ENCODE peak calls at places on chromosomes 16 and 17, in seven cellular contexts. E is K562, L is HepG2, U is HCT116, T is H1, S is endothelial cell of umbilical vein, M is GM12878. D is an unnamed sample.

GRCh38 chr16:1533443-1533951 is at the start of gene TMEM204:
- DNase-seq in E (no peak), L (no peak), U (no peak), T (no peak), S (peak; percentile 83), M (no peak), D (no peak)

GRCh38 chr16:57948027-57948426 is 22.9 kb downstream of the CNGB1 start:
- DNase-seq in E (no peak), L (no peak), U (no peak), T (no peak), S (no peak), M (no peak), D (no peak)

GRCh38 chr17:50290074-50290702 is 15.9 kb downstream of the TMEM92 start:
- DNase-seq in E (no peak), L (no peak), U (peak; percentile 29), T (no peak), S (peak; percentile 90), M (no peak), D (no peak)

GRCh38 chr17:75301502-75302206 is 12.4 kb upstream of the SLC25A19 start:
- DNase-seq in E (peak; percentile 11), L (no peak), U (no peak), T (no peak), S (no peak), M (no peak), D (no peak)

GRCh38 chr16:630815-631405 is at the start of gene WFIKKN1:
- DNase-seq in E (peak; percentile 63), L (peak; percentile 59), U (no peak), T (peak; percentile 85), S (no peak), M (no peak), D (no peak)

GRCh38 chr16:69861276-69862030 is 89.7 kb upstream of the CLEC18A start:
- DNase-seq in E (no peak), L (no peak), U (no peak), T (no peak), S (peak; percentile 92), M (no peak), D (no peak)

GRCh38 chr17:11948791-11949190 is 48.5 kb downstream of the ZNF18 start:
- DNase-seq in E (no peak), L (no peak), U (peak; percentile 51), T (no peak), S (no peak), M (no peak), D (no peak)

GRCh38 chr17:29661220-29661619 is 38.5 kb upstream of the CORO6 start:
- DNase-seq in E (no peak), L (peak; percentile 75), U (no peak), T (no peak), S (no peak), M (no peak), D (no peak)

GRCh38 chr16:2450535-2450934 is 9.4 kb upstream of the TEDC2 start:
- DNase-seq in E (no peak), L (no peak), U (no peak), T (no peak), S (no peak), M (no peak), D (no peak)

GRCh38 chr17:42676424-42677011 is at the start of gene PLEKHH3:
- DNase-seq in E (no peak), L (no peak), U (no peak), T (peak; percentile 85), S (no peak), M (no peak), D (no peak)

GRCh38 chr17:39069114-39069756 is 82.2 kb downstream of the PLXDC1 start:
- DNase-seq in E (no peak), L (peak; percentile 46), U (no peak), T (no peak), S (peak; percentile 19), M (no peak), D (no peak)

GRCh38 chr17:38886643-38887010 is 16.8 kb downstream of the LASP1 start:
- DNase-seq in E (no peak), L (no peak), U (no peak), T (no peak), S (no peak), M (no peak), D (no peak)

GRCh38 chr17:47423406-47424295 is 99.9 kb downstream of the EFCAB13 start:
- DNase-seq in E (no peak), L (no peak), U (no peak), T (peak; percentile 72), S (peak; percentile 15), M (no peak), D (no peak)

GRCh38 chr16:67429053-67429798 is 1.7 kb upstream of the HSD11B2 start:
- DNase-seq in E (no peak), L (peak; percentile 79), U (no peak), T (no peak), S (no peak), M (no peak), D (no peak)

GRCh38 chr17:82748756-82749155 is 3.1 kb upstream of the TBCD start:
- DNase-seq in E (no peak), L (no peak), U (no peak), T (no peak), S (no peak), M (no peak), D (no peak)

GRCh38 chr16:19524866-19525723 is 1.4 kb downstream of the CCP110 start:
- DNase-seq in E (no peak), L (no peak), U (no peak), T (no peak), S (peak; percentile 50), M (peak; percentile 45), D (no peak)

GRCh38 chr16:50136399-50136798 is 16.7 kb upstream of the TENT4B start:
- DNase-seq in E (no peak), L (no peak), U (no peak), T (no peak), S (no peak), M (no peak), D (no peak)

GRCh38 chr17:83161298-83162034 is 82.1 kb downstream of the METRNL start:
- DNase-seq in E (no peak), L (peak; percentile 79), U (no peak), T (no peak), S (no peak), M (no peak), D (no peak)

GRCh38 chr17:74532115-74532514 is 840 bp upstream of the CD300LB start:
- DNase-seq in E (no peak), L (no peak), U (no peak), T (no peak), S (no peak), M (no peak), D (no peak)

GRCh38 chr16:12504312-12504711 is 299.4 kb downstream of the CPPED1 start:
- DNase-seq in E (no peak), L (no peak), U (no peak), T (no peak), S (no peak), M (no peak), D (no peak)

GRCh38 chr16:84024854-84025253 is 17.7 kb downstream of the SLC38A8 start:
- DNase-seq in E (no peak), L (no peak), U (no peak), T (no peak), S (peak; percentile 20), M (no peak), D (no peak)

GRCh38 chr16:16974192-16974591 is 496.6 kb downstream of the XYLT1 start:
- DNase-seq in E (no peak), L (no peak), U (no peak), T (no peak), S (no peak), M (no peak), D (no peak)

GRCh38 chr16:49674990-49675389 is 180.9 kb downstream of the ZNF423 start:
- DNase-seq in E (no peak), L (no peak), U (no peak), T (no peak), S (no peak), M (no peak), D (no peak)

GRCh38 chr16:15874745-15875314 is 13.6 kb downstream of the CEP20 start:
- DNase-seq in E (no peak), L (peak; percentile 70), U (peak; percentile 61), T (peak; percentile 59), S (peak; percentile 84), M (no peak), D (no peak)

GRCh38 chr17:66006654-66007053 is 185.3 kb downstream of the CEP112 start:
- DNase-seq in E (no peak), L (no peak), U (no peak), T (no peak), S (no peak), M (no peak), D (no peak)

GRCh38 chr17:76383645-76384221 is 676 bp upstream of the SPHK1 start:
- DNase-seq in E (peak; percentile 60), L (peak; percentile 63), U (no peak), T (peak; percentile 78), S (peak; percentile 68), M (no peak), D (no peak)

GRCh38 chr17:76735006-76735405 is 2.1 kb downstream of the SRSF2 start:
- DNase-seq in E (no peak), L (peak; percentile 54), U (no peak), T (no peak), S (peak; percentile 43), M (no peak), D (no peak)

GRCh38 chr16:6377956-6378355 is 954.7 kb upstream of the RBFOX1 start:
- DNase-seq in E (no peak), L (no peak), U (no peak), T (no peak), S (no peak), M (no peak), D (no peak)

DNA sequence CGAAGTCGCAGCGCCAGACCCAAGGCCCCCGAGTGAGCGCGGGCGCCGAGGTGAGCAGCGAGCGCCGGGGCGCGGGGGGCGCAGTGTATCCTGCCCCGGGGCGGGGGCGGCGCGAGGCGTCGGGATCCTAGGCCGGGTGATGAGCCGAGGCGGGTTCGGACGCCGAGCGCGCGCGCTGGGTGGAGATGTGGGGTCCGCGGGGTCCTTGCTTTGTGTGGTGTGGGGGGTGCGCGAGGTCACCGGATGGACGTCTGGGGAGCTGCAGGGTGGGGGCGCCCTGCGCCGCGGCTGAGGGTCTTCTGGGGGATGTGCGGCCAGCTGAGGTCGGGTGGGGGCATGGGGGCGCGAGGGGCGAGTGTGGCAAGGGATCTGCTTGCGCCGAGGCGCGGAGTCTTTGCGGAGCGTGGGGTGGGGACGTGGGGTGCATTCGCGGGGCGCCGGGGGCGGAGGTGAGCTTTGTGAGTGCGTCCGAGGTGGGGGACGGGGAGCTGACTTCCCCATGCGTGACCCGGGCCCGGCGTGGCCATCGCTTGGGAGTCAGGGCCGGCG is 560 bp downstream of the RAI1 start:
- DNase-seq in E (peak; percentile 71), L (no peak), U (no peak), T (no peak), S (no peak), M (no peak), D (no peak)
- TF ChIP-seq EZH2 in E (no peak), L (no peak), U (no peak), T (no peak), S (no peak), M (no peak), D (no peak)

GRCh38 chr16:73037331-73037745 is 10.6 kb downstream of the ZFHX3 start:
- DNase-seq in E (no peak), L (no peak), U (no peak), T (no peak), S (no peak), M (no peak), D (no peak)
- TF ChIP-seq POLR2AphosphoS5 in E (no peak), L (no peak), U (no peak), T (no peak), S (no peak), M (no peak), D (no peak)

GRCh38 chr17:55265434-55266021 is 768 bp downstream of the HLF start:
- DNase-seq in E (no peak), L (no peak), U (no peak), T (peak; percentile 52), S (no peak), M (no peak), D (no peak)
- H3K9ac ChIP-seq in E (peak overlapping the region; percentile 69), L (peak overlapping the region; percentile 97), U (no peak overlapping the region), T (no peak overlapping the region), S (no peak overlapping the region), M (no peak overlapping the region), D (peak overlapping the region; percentile 51)

GRCh38 chr16:86202267-86202666 is 303.3 kb downstream of the IRF8 start:
- DNase-seq in E (no peak), L (no peak), U (no peak), T (no peak), S (no peak), M (no peak), D (no peak)
- TF ChIP-seq EZH2 in E (no peak), L (no peak), U (no peak), T (no peak), S (no peak), M (no peak), D (no peak)